ENCODE peak calls at places on chromosomes 3 and 15, in nine cellular contexts. R is activated CD4-positive, alpha-beta T cell treated with anti-CD3 and anti-CD28 coated beads for 4 hours; K is AG20443; T is AG08395; W is stimulated activated CD4-positive, alpha-beta T cell treated with anti-CD3 and anti-CD28 coated beads, TNF-alpha, amount 100 ng/mL, for 48 hours; S is retinal pigment epithelial cell; E is RWPE2; Q is adrenal gland; U is naive thymus-derived CD8-positive, alpha-beta T cell. X is an unnamed sample.
A peak's percentile ranks its signal among the peaks of the same experiment; 100 is the strongest.

GRCh38 chr15:62895905-62896316 is 146.6 kb upstream of the TPM1 start:
- DNase-seq in W (no peak), Q (no peak), E (no peak), K (no peak), U (no peak), T (peak; percentile 36), R (no peak), S (no peak), X (no peak)

GRCh38 chr15:42490743-42491539 is at the start of gene ZNF106:
- DNase-seq in W (peak; percentile 77), T (peak; percentile 96), E (peak; percentile 85), S (peak; percentile 71), R (peak; percentile 81), U (peak; percentile 82), Q (peak; percentile 87), K (peak; percentile 97), X (peak; percentile 83)

GRCh38 chr15:90756916-90757315 is 39.8 kb downstream of the BLM start:
- DNase-seq in S (no peak), E (no peak), W (no peak), K (no peak), R (no peak), U (no peak), T (no peak), Q (no peak), X (no peak)

GRCh38 chr15:69734699-69735098 is 282.1 kb downstream of the RPLP1 start:
- DNase-seq in Q (no peak), T (peak; percentile 39), U (no peak), R (no peak), S (no peak), W (no peak), K (peak; percentile 62), E (no peak), X (no peak)

GRCh38 chr3:52388933-52389332 is 56.0 kb downstream of the SEMA3G start:
- DNase-seq in Q (no peak), S (no peak), E (no peak), K (no peak), T (no peak), W (no peak), U (no peak), R (no peak), X (no peak)

GRCh38 chr3:182183716-182184430 is 472.1 kb downstream of the SOX2 start:
- DNase-seq in W (no peak), T (no peak), E (no peak), U (no peak), Q (no peak), S (no peak), K (no peak), R (no peak), X (no peak)

GRCh38 chr3:128584412-128585020 is 66.1 kb downstream of the RPN1 start:
- DNase-seq in W (no peak), E (peak; percentile 83), K (peak; percentile 94), R (no peak), T (peak; percentile 91), Q (peak; percentile 74), U (no peak), S (no peak), X (peak; percentile 81)

GRCh38 chr3:51538115-51538458 is 432 bp upstream of the RAD54L2 start:
- DNase-seq in W (no peak), S (no peak), U (no peak), Q (no peak), T (no peak), K (no peak), R (no peak), E (no peak), X (no peak)

GRCh38 chr15:92884813-92885461 is 15.2 kb upstream of the CHD2 start:
- DNase-seq in W (no peak), T (no peak), R (no peak), U (no peak), Q (no peak), S (no peak), K (no peak), E (no peak), X (no peak)

GRCh38 chr3:125128861-125129501 is 73.2 kb upstream of the HEG1 start:
- DNase-seq in Q (no peak), K (peak; percentile 78), E (no peak), T (peak; percentile 76), W (no peak), S (peak; percentile 86), R (no peak), U (no peak), X (peak; percentile 84)

GRCh38 chr3:9352917-9353823 is 9.7 kb upstream of the THUMPD3 start:
- DNase-seq in W (no peak), K (peak; percentile 79), E (no peak), S (no peak), R (peak; percentile 61), U (peak; percentile 25), T (peak; percentile 83), Q (peak; percentile 68), X (peak; percentile 52)

GRCh38 chr3:157618075-157618760 is 115.0 kb upstream of the VEPH1 start:
- DNase-seq in K (peak; percentile 74), U (no peak), W (no peak), Q (no peak), E (no peak), S (peak; percentile 24), T (peak; percentile 76), R (no peak), X (peak; percentile 57)

GRCh38 chr15:42035362-42035761 is 14.5 kb upstream of the PLA2G4E start:
- DNase-seq in W (no peak), U (no peak), R (no peak), E (peak; percentile 90), T (no peak), K (peak; percentile 39), S (no peak), Q (no peak), X (no peak)

GRCh38 chr15:66115568-66116206 is 137.9 kb downstream of the MEGF11 start:
- DNase-seq in S (no peak), Q (no peak), T (no peak), E (no peak), K (no peak), R (peak; percentile 5), W (no peak), U (peak; percentile 41), X (no peak)

GRCh38 chr15:70196314-70197291 is 98.9 kb upstream of the TLE3 start:
- DNase-seq in U (no peak), Q (no peak), T (peak; percentile 76), K (peak; percentile 93), E (peak; percentile 100), S (peak; percentile 34), R (peak; percentile 33), W (peak; percentile 11), X (peak; percentile 99)

GRCh38 chr3:188497021-188497420 is 343.1 kb downstream of the LPP start:
- DNase-seq in U (no peak), S (no peak), T (peak; percentile 30), R (no peak), W (no peak), Q (no peak), E (no peak), K (no peak), X (no peak)

GRCh38 chr15:83844742-83845141 is 190.8 kb downstream of the ADAMTSL3 start:
- DNase-seq in R (no peak), E (no peak), T (no peak), W (no peak), S (no peak), U (no peak), K (no peak), Q (no peak), X (no peak)

GRCh38 chr3:106913111-106913698 is 464.0 kb upstream of the CCDC54 start:
- DNase-seq in R (no peak), Q (no peak), W (no peak), K (no peak), U (no peak), S (no peak), E (no peak), T (no peak), X (peak; percentile 34)

GRCh38 chr3:56915969-56916586 is 114.3 kb upstream of the ARHGEF3 start:
- DNase-seq in U (peak; percentile 54), K (no peak), R (peak; percentile 58), S (no peak), T (no peak), W (peak; percentile 47), E (no peak), Q (no peak), X (no peak)

GRCh38 chr15:67188551-67189218 is 65.8 kb downstream of the AAGAB start:
- DNase-seq in E (no peak), W (no peak), R (no peak), U (no peak), Q (no peak), K (peak; percentile 71), S (no peak), T (peak; percentile 72), X (no peak)

GRCh38 chr15:100454148-100454547 is 74.6 kb downstream of the CERS3 start:
- DNase-seq in R (no peak), S (no peak), W (no peak), T (no peak), U (no peak), E (no peak), Q (no peak), K (no peak), X (no peak)

GRCh38 chr15:75677601-75678323 is 30.1 kb downstream of the SNX33 start:
- DNase-seq in T (no peak), E (no peak), R (no peak), U (no peak), S (no peak), W (no peak), Q (no peak), K (no peak), X (no peak)

GRCh38 chr15:78913012-78913411 is 31.8 kb downstream of the CTSH start:
- DNase-seq in Q (no peak), K (no peak), T (no peak), E (no peak), U (no peak), W (no peak), R (no peak), S (no peak), X (no peak)

GRCh38 chr3:137572931-137573330 is 191.2 kb upstream of the SOX14 start:
- DNase-seq in S (no peak), R (no peak), T (no peak), K (no peak), W (no peak), U (no peak), E (no peak), Q (no peak), X (no peak)

GRCh38 chr15:48845123-48845522 is 32.8 kb upstream of the EID1 start:
- DNase-seq in E (no peak), S (no peak), W (no peak), Q (no peak), K (no peak), U (no peak), R (no peak), T (no peak), X (no peak)

GRCh38 chr3:27559835-27560234 is 75.7 kb upstream of the SLC4A7 start:
- DNase-seq in E (no peak), S (no peak), R (no peak), W (no peak), Q (peak; percentile 33), K (peak; percentile 85), U (no peak), T (peak; percentile 81), X (peak; percentile 83)

GRCh38 chr3:59774613-59775012 is 724.8 kb upstream of the CFAP20DC start:
- DNase-seq in Q (no peak), S (peak; percentile 50), R (no peak), W (no peak), U (no peak), E (no peak), T (peak; percentile 69), K (peak; percentile 78), X (peak; percentile 52)

GRCh38 chr3:141940204-141940776 is 63.8 kb downstream of the ATP1B3 start:
- DNase-seq in W (peak; percentile 42), K (peak; percentile 77), R (no peak), Q (peak; percentile 74), U (no peak), S (no peak), T (peak; percentile 83), E (peak; percentile 95), X (peak; percentile 88)

GRCh38 chr3:11204697-11205397 is 50.6 kb downstream of the HRH1 start:
- DNase-seq in K (no peak), T (no peak), U (no peak), R (no peak), E (no peak), Q (no peak), S (no peak), W (no peak), X (no peak)

GRCh38 chr3:54826255-54826691 is 101.6 kb downstream of the LRTM1 start:
- DNase-seq in K (peak; percentile 56), S (no peak), T (peak; percentile 76), U (no peak), W (no peak), Q (no peak), R (no peak), E (no peak), X (peak; percentile 9)

GRCh38 chr15:41671656-41672636 is 11.7 kb downstream of the MGA start:
- DNase-seq in Q (no peak), S (no peak), U (no peak), E (no peak), R (no peak), K (no peak), W (no peak), T (no peak), X (no peak)